ENCODE peak calls at places on chromosomes 6 and 20, in five cellular contexts. Y is ovary, U is Karpas-422, A is mesothelial cell of epicardium, P is T-helper 2 cell. T is an unnamed sample.

GRCh38 chr6:152669894-152670293 is 27.8 kb upstream of the MYCT1 start:
- DNase-seq in Y (no peak), U (peak), A (no peak), P (no peak), T (no peak)

GRCh38 chr20:32780749-32781402 is 18.7 kb downstream of the DNMT3B start:
- DNase-seq in Y (no peak), U (no peak), A (no peak), P (no peak), T (no peak)

GRCh38 chr6:5457983-5458683 is 196.8 kb downstream of the FARS2 start:
- DNase-seq in Y (no peak), U (no peak), A (no peak), P (no peak), T (no peak)

GRCh38 chr6:100503043-100503442 is 38.3 kb upstream of the SIM1 start:
- DNase-seq in Y (no peak), U (no peak), A (no peak), P (no peak), T (no peak)

GRCh38 chr20:3660262-3661059 is 2.7 kb downstream of the GFRA4 start:
- DNase-seq in Y (peak), U (no peak), A (peak), P (no peak), T (no peak)

GRCh38 chr6:139778688-139779087 is 404.2 kb upstream of the CITED2 start:
- DNase-seq in Y (no peak), U (no peak), A (no peak), P (no peak), T (no peak)

GRCh38 chr6:36122495-36123269 is 7.6 kb upstream of the MAPK13 start:
- DNase-seq in Y (no peak), U (no peak), A (no peak), P (no peak), T (no peak)

GRCh38 chr20:50317644-50318043 is 127.0 kb downstream of the CEBPB start:
- DNase-seq in Y (no peak), U (no peak), A (no peak), P (no peak), T (no peak)

GRCh38 chr20:10672579-10673127 is 1.1 kb downstream of the JAG1 start:
- DNase-seq in Y (peak), U (peak), A (peak), P (peak), T (no peak)

GRCh38 chr6:16736856-16737255 is 24.4 kb downstream of the ATXN1 start:
- DNase-seq in Y (no peak), U (no peak), A (no peak), P (no peak), T (no peak)

GRCh38 chr6:42046491-42047219 is 3.7 kb upstream of the TAF8 start:
- DNase-seq in Y (no peak), U (no peak), A (no peak), P (no peak), T (no peak)

GRCh38 chr20:50126662-50127061 is 13.7 kb upstream of the UBE2V1 start:
- DNase-seq in Y (no peak), U (no peak), A (no peak), P (no peak), T (no peak)

GRCh38 chr20:21509597-21510331 is 4.1 kb downstream of the NKX2-2 start:
- DNase-seq in Y (no peak), U (no peak), A (no peak), P (no peak), T (no peak)

GRCh38 chr6:113979930-113980329 is 9.0 kb upstream of the HDAC2 start:
- DNase-seq in Y (no peak), U (peak), A (no peak), P (no peak), T (no peak)

GRCh38 chr20:36645353-36645752 is 643 bp downstream of the SLA2 start:
- DNase-seq in Y (peak), U (no peak), A (no peak), P (no peak), T (no peak)

GRCh38 chr20:36951977-36952738 is 650 bp upstream of the SAMHD1 start:
- DNase-seq in Y (no peak), U (no peak), A (no peak), P (no peak), T (no peak)